ENCODE peak calls at places on chromosomes 3 and 15, in seven cellular contexts. One of them, this sample, is unnamed.

GRCh38 chr3:108319428-108320053 is 23.2 kb downstream of the HHLA2 start:
- DNase-seq in GM12878: no peak
- DNase-seq in sigmoid colon: no peak
- DNase-seq in suprapubic skin: no peak
- DNase-seq in breast epithelium: peak; percentile 54
- DNase-seq in spleen: no peak
- DNase-seq in stomach: peak; percentile 63
- DNase-seq in this sample: no peak

GRCh38 chr3:194069421-194070219 is 66.3 kb upstream of the HES1 start:
- DNase-seq in GM12878: no peak
- DNase-seq in sigmoid colon: no peak
- DNase-seq in suprapubic skin: no peak
- DNase-seq in breast epithelium: no peak
- DNase-seq in spleen: no peak
- DNase-seq in stomach: no peak
- DNase-seq in this sample: no peak

GRCh38 chr3:107523361-107524213 is 825 bp downstream of the BBX start:
- DNase-seq in GM12878: no peak
- DNase-seq in sigmoid colon: peak; percentile 82
- DNase-seq in suprapubic skin: peak; percentile 75
- DNase-seq in breast epithelium: peak; percentile 30
- DNase-seq in spleen: peak; percentile 93
- DNase-seq in stomach: peak; percentile 64
- DNase-seq in this sample: peak; percentile 92

GRCh38 chr3:190432216-190432615 is 17.5 kb downstream of the TMEM207 start:
- DNase-seq in GM12878: no peak
- DNase-seq in sigmoid colon: no peak
- DNase-seq in suprapubic skin: no peak
- DNase-seq in breast epithelium: no peak
- DNase-seq in spleen: no peak
- DNase-seq in stomach: no peak
- DNase-seq in this sample: no peak

GRCh38 chr3:127637546-127637945 is 8.6 kb downstream of the PODXL2 start:
- DNase-seq in GM12878: no peak
- DNase-seq in sigmoid colon: peak; percentile 11
- DNase-seq in suprapubic skin: no peak
- DNase-seq in breast epithelium: no peak
- DNase-seq in spleen: no peak
- DNase-seq in stomach: no peak
- DNase-seq in this sample: no peak

GRCh38 chr3:52827441-52827840 is 3.0 kb downstream of the ITIH4 start:
- DNase-seq in GM12878: no peak
- DNase-seq in sigmoid colon: no peak
- DNase-seq in suprapubic skin: no peak
- DNase-seq in breast epithelium: no peak
- DNase-seq in spleen: no peak
- DNase-seq in stomach: no peak
- DNase-seq in this sample: no peak

GRCh38 chr15:65184305-65184943 is 718 bp downstream of the CLPX start:
- DNase-seq in GM12878: no peak
- DNase-seq in sigmoid colon: peak; percentile 86
- DNase-seq in suprapubic skin: peak; percentile 81
- DNase-seq in breast epithelium: peak; percentile 49
- DNase-seq in spleen: peak; percentile 91
- DNase-seq in stomach: peak; percentile 58
- DNase-seq in this sample: no peak

GRCh38 chr15:37758412-37758811 is 176.0 kb upstream of the TMCO5A start:
- DNase-seq in GM12878: no peak
- DNase-seq in sigmoid colon: no peak
- DNase-seq in suprapubic skin: no peak
- DNase-seq in breast epithelium: no peak
- DNase-seq in spleen: no peak
- DNase-seq in stomach: peak; percentile 28
- DNase-seq in this sample: no peak

GRCh38 chr3:62277470-62277869 is 95.9 kb downstream of the FEZF2 start:
- DNase-seq in GM12878: no peak
- DNase-seq in sigmoid colon: no peak
- DNase-seq in suprapubic skin: no peak
- DNase-seq in breast epithelium: no peak
- DNase-seq in spleen: no peak
- DNase-seq in stomach: no peak
- DNase-seq in this sample: no peak

GRCh38 chr15:58931985-58932384 is 1.5 kb downstream of the SLTM start:
- DNase-seq in GM12878: peak; percentile 23
- DNase-seq in sigmoid colon: no peak
- DNase-seq in suprapubic skin: no peak
- DNase-seq in breast epithelium: no peak
- DNase-seq in spleen: no peak
- DNase-seq in stomach: peak; percentile 46
- DNase-seq in this sample: no peak

GRCh38 chr3:192467230-192468186 is 259.8 kb downstream of the FGF12 start:
- DNase-seq in GM12878: peak; percentile 8
- DNase-seq in sigmoid colon: no peak
- DNase-seq in suprapubic skin: no peak
- DNase-seq in breast epithelium: no peak
- DNase-seq in spleen: peak; percentile 66
- DNase-seq in stomach: peak; percentile 61
- DNase-seq in this sample: no peak

GRCh38 chr3:194879991-194880939 is 194.6 kb downstream of the FAM43A start:
- DNase-seq in GM12878: no peak
- DNase-seq in sigmoid colon: no peak
- DNase-seq in suprapubic skin: no peak
- DNase-seq in breast epithelium: peak; percentile 29
- DNase-seq in spleen: peak; percentile 83
- DNase-seq in stomach: peak; percentile 77
- DNase-seq in this sample: peak; percentile 92

GRCh38 chr3:102079809-102080197 is 230.5 kb downstream of the NFKBIZ start:
- DNase-seq in GM12878: no peak
- DNase-seq in sigmoid colon: no peak
- DNase-seq in suprapubic skin: no peak
- DNase-seq in breast epithelium: no peak
- DNase-seq in spleen: no peak
- DNase-seq in stomach: no peak
- DNase-seq in this sample: no peak

GRCh38 chr15:40471778-40472130 is 970 bp downstream of the CHST14 start:
- DNase-seq in GM12878: no peak
- DNase-seq in sigmoid colon: no peak
- DNase-seq in suprapubic skin: no peak
- DNase-seq in breast epithelium: peak; percentile 41
- DNase-seq in spleen: peak; percentile 78
- DNase-seq in stomach: peak; percentile 37
- DNase-seq in this sample: no peak

GRCh38 chr15:40769310-40770146 is at the start of gene C15orf62:
- DNase-seq in GM12878: peak; percentile 53
- DNase-seq in sigmoid colon: no peak
- DNase-seq in suprapubic skin: no peak
- DNase-seq in breast epithelium: peak; percentile 84
- DNase-seq in spleen: peak; percentile 88
- DNase-seq in stomach: peak; percentile 73
- DNase-seq in this sample: no peak

GRCh38 chr15:62879770-62880169 is 162.8 kb upstream of the TPM1 start:
- DNase-seq in GM12878: no peak
- DNase-seq in sigmoid colon: no peak
- DNase-seq in suprapubic skin: no peak
- DNase-seq in breast epithelium: no peak
- DNase-seq in spleen: no peak
- DNase-seq in stomach: no peak
- DNase-seq in this sample: no peak

GRCh38 chr15:43370975-43371974 is at the start of the genes TUBGCP4 and ZSCAN29:
- DNase-seq in GM12878: peak; percentile 34
- DNase-seq in sigmoid colon: peak; percentile 89
- DNase-seq in suprapubic skin: peak; percentile 88
- DNase-seq in breast epithelium: peak; percentile 50
- DNase-seq in spleen: peak; percentile 96
- DNase-seq in stomach: peak; percentile 78
- DNase-seq in this sample: peak; percentile 94

DNA sequence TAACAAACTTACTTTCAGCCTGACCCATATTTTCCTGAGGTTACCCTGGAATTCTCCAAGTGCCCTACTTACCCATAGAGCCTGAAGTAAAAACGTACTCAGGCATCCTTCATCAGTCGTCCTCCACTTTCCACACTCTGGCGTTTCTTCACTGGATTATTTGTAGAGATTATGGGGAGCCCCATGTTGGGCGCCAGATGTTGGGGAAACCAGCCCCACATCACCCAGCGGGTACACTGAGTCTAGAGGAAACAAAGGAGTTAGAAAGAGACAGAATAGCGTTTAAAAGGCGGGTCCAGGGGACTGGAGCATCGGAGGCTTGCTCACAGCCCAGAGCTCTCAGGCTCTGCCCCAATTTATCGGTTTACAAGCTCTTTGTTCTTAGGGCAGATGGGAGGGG is 9.7 kb upstream of the SLC28A2 start:
- DNase-seq in GM12878: no peak
- DNase-seq in sigmoid colon: no peak
- DNase-seq in suprapubic skin: no peak
- DNase-seq in breast epithelium: no peak
- DNase-seq in spleen: no peak
- DNase-seq in stomach: no peak
- DNase-seq in this sample: no peak
- H3K9me3 ChIP-seq in GM12878: peaks cover 10% of the 10 kb centered on the region
- H3K9me3 ChIP-seq in sigmoid colon: peaks cover 40% of the 10 kb centered on the region
- H3K9me3 ChIP-seq in suprapubic skin: peaks cover 26% of the 10 kb centered on the region
- H3K9me3 ChIP-seq in breast epithelium: peaks cover 67% of the 10 kb centered on the region
- H3K9me3 ChIP-seq in spleen: peaks cover 14% of the 10 kb centered on the region
- H3K9me3 ChIP-seq in stomach: peaks cover 75% of the 10 kb centered on the region
- H3K9me3 ChIP-seq in this sample: peaks cover 4% of the 10 kb centered on the region

DNA sequence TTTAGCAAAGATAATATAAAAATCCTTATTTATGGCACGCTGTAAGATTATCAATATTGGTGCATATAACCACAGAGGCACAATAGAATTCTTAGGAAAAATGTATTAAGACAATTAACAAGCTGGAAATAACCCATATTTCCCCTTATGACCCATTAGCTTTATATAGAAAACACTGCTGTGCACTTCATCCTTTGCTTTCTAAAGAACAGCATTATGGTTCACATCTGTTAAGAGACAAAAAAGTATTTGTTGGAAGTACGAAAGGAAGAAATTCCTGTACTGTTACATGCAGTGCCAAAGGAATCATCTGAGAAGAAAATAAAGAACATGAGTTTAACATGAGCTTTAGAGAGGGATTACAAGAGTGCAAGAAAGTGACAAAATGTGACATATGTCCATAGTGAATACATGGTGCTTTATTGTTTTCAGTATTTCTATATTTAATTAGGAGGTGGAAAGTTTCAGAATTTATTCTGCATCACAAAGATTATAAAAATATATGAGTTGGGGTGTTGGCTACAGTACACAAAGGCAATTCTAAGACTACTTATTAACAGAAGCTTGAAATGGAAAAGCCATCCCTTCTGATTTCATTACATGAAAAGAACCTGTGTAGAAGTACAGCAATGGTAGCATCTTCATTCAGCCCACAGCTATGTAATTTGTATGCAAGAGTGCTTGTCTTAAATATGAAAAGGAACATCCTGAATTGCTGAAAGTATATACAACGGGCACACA is 6.8 kb downstream of the UBE3A start:
- DNase-seq in GM12878: no peak
- DNase-seq in sigmoid colon: no peak
- DNase-seq in suprapubic skin: no peak
- DNase-seq in breast epithelium: no peak
- DNase-seq in spleen: no peak
- DNase-seq in stomach: no peak
- DNase-seq in this sample: no peak
- TF ChIP-seq POLR2AphosphoS5 in GM12878: no peak
- TF ChIP-seq POLR2AphosphoS5 in sigmoid colon: no peak
- TF ChIP-seq POLR2AphosphoS5 in suprapubic skin: no peak
- TF ChIP-seq POLR2AphosphoS5 in breast epithelium: no peak
- TF ChIP-seq POLR2AphosphoS5 in spleen: no peak
- TF ChIP-seq POLR2AphosphoS5 in stomach: no peak
- TF ChIP-seq POLR2AphosphoS5 in this sample: no peak

GRCh38 chr15:66388576-66388975 is 1.9 kb downstream of the MAP2K1 start:
- DNase-seq in GM12878: no peak
- DNase-seq in sigmoid colon: no peak
- DNase-seq in suprapubic skin: no peak
- DNase-seq in breast epithelium: no peak
- DNase-seq in spleen: no peak
- DNase-seq in stomach: no peak
- DNase-seq in this sample: no peak

GRCh38 chr15:66389098-66389858 is 2.6 kb downstream of the MAP2K1 start:
- DNase-seq in GM12878: no peak
- DNase-seq in sigmoid colon: no peak
- DNase-seq in suprapubic skin: no peak
- DNase-seq in breast epithelium: no peak
- DNase-seq in spleen: no peak
- DNase-seq in stomach: no peak
- DNase-seq in this sample: no peak

GRCh38 chr15:66387176-66388056 is 704 bp downstream of the MAP2K1 start:
- DNase-seq in GM12878: no peak
- DNase-seq in sigmoid colon: peak; percentile 87
- DNase-seq in suprapubic skin: peak; percentile 85
- DNase-seq in breast epithelium: peak; percentile 45
- DNase-seq in spleen: peak; percentile 91
- DNase-seq in stomach: peak; percentile 67
- DNase-seq in this sample: peak; percentile 93

GRCh38 chr15:66388057-66388363 is 1.3 kb downstream of the MAP2K1 start:
- DNase-seq in GM12878: no peak
- DNase-seq in sigmoid colon: no peak
- DNase-seq in suprapubic skin: no peak
- DNase-seq in breast epithelium: no peak
- DNase-seq in spleen: no peak
- DNase-seq in stomach: no peak
- DNase-seq in this sample: no peak

DNA sequence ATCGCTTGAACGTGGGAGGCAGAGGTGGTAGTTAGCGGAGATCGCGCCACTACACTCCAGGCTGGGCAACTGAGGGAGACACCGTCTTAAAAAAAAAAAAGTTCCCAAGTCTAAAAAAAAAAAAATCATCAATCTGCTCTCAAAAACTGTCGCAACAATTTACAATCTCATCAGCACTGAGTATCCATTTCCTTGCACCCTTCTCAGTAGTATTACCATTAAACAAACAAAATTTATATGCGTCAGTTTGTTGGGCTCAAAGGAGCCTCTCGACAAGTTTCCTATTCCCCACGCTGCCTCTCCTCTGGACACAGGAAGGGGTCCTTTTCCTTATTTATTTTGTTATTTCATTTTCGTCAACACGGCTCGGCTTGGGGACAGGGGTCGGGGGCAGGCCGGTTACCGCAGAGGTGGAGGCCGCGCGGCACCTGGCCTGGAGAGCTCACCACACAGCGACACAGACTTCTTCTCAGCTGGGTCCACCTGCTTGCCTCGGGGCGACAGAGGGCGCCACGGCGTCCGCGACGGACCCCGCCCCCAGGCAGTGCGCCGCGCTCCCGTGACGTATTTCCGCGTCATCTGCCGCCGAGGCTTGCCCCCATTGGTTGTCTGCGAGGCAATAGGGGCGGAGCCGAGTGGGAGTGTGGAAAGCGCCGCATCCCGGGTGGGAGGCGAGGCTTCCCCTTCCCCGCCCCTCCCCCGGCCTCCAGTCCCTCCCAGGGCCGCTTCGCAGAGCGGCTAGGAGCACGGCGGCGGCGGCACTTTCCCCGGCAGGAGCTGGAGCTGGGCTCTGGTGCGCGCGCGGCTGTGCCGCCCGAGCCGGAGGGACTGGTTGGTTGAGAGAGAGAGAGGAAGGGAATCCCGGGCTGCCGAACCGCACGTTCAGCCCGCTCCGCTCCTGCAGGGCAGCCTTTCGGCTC is at the start of gene MAP2K1:
- DNase-seq in GM12878: peak; percentile 90
- DNase-seq in sigmoid colon: peak; percentile 99
- DNase-seq in suprapubic skin: peak; percentile 98
- DNase-seq in breast epithelium: peak; percentile 97
- DNase-seq in spleen: peak; percentile 99
- DNase-seq in stomach: peak; percentile 99
- DNase-seq in this sample: peak; percentile 99
- TF ChIP-seq POLR2A in GM12878: peak; percentile 93
- TF ChIP-seq POLR2A in sigmoid colon: peak; percentile 43
- TF ChIP-seq POLR2A in suprapubic skin: no peak
- TF ChIP-seq POLR2A in breast epithelium: no peak
- TF ChIP-seq POLR2A in spleen: no peak
- TF ChIP-seq POLR2A in stomach: no peak
- TF ChIP-seq POLR2A in this sample: peak; percentile 43

GRCh38 chr15:56608140-56608778 is 125.0 kb downstream of the ZNF280D start:
- DNase-seq in GM12878: peak; percentile 66
- DNase-seq in sigmoid colon: no peak
- DNase-seq in suprapubic skin: no peak
- DNase-seq in breast epithelium: no peak
- DNase-seq in spleen: no peak
- DNase-seq in stomach: no peak
- DNase-seq in this sample: no peak
- H3K9me3 ChIP-seq in GM12878: no peaks in the 10 kb centered on the region
- H3K9me3 ChIP-seq in sigmoid colon: peaks cover 3% of the 10 kb centered on the region
- H3K9me3 ChIP-seq in suprapubic skin: no peaks in the 10 kb centered on the region
- H3K9me3 ChIP-seq in breast epithelium: peaks cover under 1% of the 10 kb centered on the region
- H3K9me3 ChIP-seq in spleen: peaks cover 2% of the 10 kb centered on the region
- H3K9me3 ChIP-seq in stomach: no peaks in the 10 kb centered on the region
- H3K9me3 ChIP-seq in this sample: peaks cover 9% of the 10 kb centered on the region